ENCODE peak calls at places on chromosomes 3 and 15, in six cellular contexts. F, N, E, C, X and Q are unnamed samples.

GRCh38 chr3:166900866-166901577 is 479.1 kb downstream of the ZBBX start:
- DNase-seq in F (peak), N (no peak), E (no peak), C (no peak), X (no peak), Q (no peak)

GRCh38 chr15:41367418-41367817 is 34.7 kb downstream of the NUSAP1 start:
- DNase-seq in F (no peak), N (no peak), E (no peak), C (no peak), X (no peak), Q (no peak)

GRCh38 chr15:89051875-89052274 is 36.4 kb upstream of the ABHD2 start:
- DNase-seq in F (peak), N (no peak), E (peak), C (no peak), X (peak), Q (peak)

GRCh38 chr3:5013021-5013906 is 34.0 kb downstream of the BHLHE40 start:
- DNase-seq in F (peak), N (no peak), E (peak), C (no peak), X (no peak), Q (peak)

GRCh38 chr15:44099671-44100070 is 95.4 kb downstream of the FRMD5 start:
- DNase-seq in F (no peak), N (no peak), E (peak), C (no peak), X (no peak), Q (no peak)

GRCh38 chr15:63042879-63043340 is 363 bp downstream of the TPM1 start:
- DNase-seq in F (no peak), N (no peak), E (no peak), C (no peak), X (no peak), Q (peak)

GRCh38 chr3:184230081-184230602 is 757 bp downstream of the VWA5B2 start:
- DNase-seq in F (no peak), N (peak), E (no peak), C (no peak), X (no peak), Q (no peak)

GRCh38 chr3:31922962-31923361 is 58.1 kb downstream of the OSBPL10 start:
- DNase-seq in F (no peak), N (no peak), E (no peak), C (no peak), X (no peak), Q (no peak)

GRCh38 chr15:60496853-60497252 is 17.9 kb upstream of the ICE2 start:
- DNase-seq in F (no peak), N (no peak), E (no peak), C (no peak), X (no peak), Q (no peak)

GRCh38 chr3:126034481-126035361 is 49.2 kb downstream of the SLC41A3 start:
- DNase-seq in F (no peak), N (peak), E (peak), C (no peak), X (peak), Q (no peak)

GRCh38 chr3:113103588-113103987 is 107.8 kb upstream of the BOC start:
- DNase-seq in F (no peak), N (no peak), E (no peak), C (no peak), X (no peak), Q (no peak)

GRCh38 chr3:196666001-196666867 is 26.7 kb downstream of the NRROS start:
- DNase-seq in F (peak), N (peak), E (peak), C (peak), X (no peak), Q (peak)

GRCh38 chr3:42403737-42404136 is 6.7 kb downstream of the LYZL4 start:
- DNase-seq in F (no peak), N (no peak), E (no peak), C (no peak), X (no peak), Q (no peak)

GRCh38 chr15:67746022-67746421 is 79.3 kb upstream of the SKOR1 start:
- DNase-seq in F (peak), N (no peak), E (peak), C (no peak), X (peak), Q (no peak)

GRCh38 chr3:99862208-99862607 is 44.5 kb downstream of the CMSS1 start:
- DNase-seq in F (peak), N (no peak), E (peak), C (no peak), X (peak), Q (no peak)

GRCh38 chr15:58244546-58244945 is 106.4 kb downstream of the AQP9 start:
- DNase-seq in F (no peak), N (no peak), E (no peak), C (no peak), X (no peak), Q (no peak)

GRCh38 chr3:109910772-109911171 is 573.4 kb upstream of the DPPA4 start:
- DNase-seq in F (no peak), N (no peak), E (no peak), C (no peak), X (no peak), Q (no peak)

GRCh38 chr15:25710184-25710583 is 152.9 kb downstream of the ATP10A start:
- DNase-seq in F (no peak), N (peak), E (no peak), C (peak), X (peak), Q (peak)

GRCh38 chr15:96338772-96339661 is 8.5 kb downstream of the NR2F2 start:
- DNase-seq in F (peak), N (no peak), E (no peak), C (no peak), X (no peak), Q (peak)

GRCh38 chr15:56194035-56194434 is 49.6 kb downstream of the RFX7 start:
- DNase-seq in F (no peak), N (no peak), E (peak), C (no peak), X (no peak), Q (no peak)

GRCh38 chr3:41000471-41000870 is 198.8 kb upstream of the CTNNB1 start:
- DNase-seq in F (no peak), N (no peak), E (no peak), C (no peak), X (no peak), Q (no peak)

GRCh38 chr3:142894493-142894892 is 5.6 kb upstream of the PCOLCE2 start:
- DNase-seq in F (no peak), N (no peak), E (no peak), C (no peak), X (no peak), Q (no peak)

GRCh38 chr3:61896251-61896650 is 334.9 kb downstream of the PTPRG start:
- DNase-seq in F (no peak), N (no peak), E (no peak), C (no peak), X (no peak), Q (no peak)

GRCh38 chr15:57138260-57138895 is 219.9 kb downstream of the TCF12 start:
- DNase-seq in F (peak), N (no peak), E (peak), C (peak), X (peak), Q (peak)

GRCh38 chr3:39082652-39083313 is 24.6 kb downstream of the GORASP1 start:
- DNase-seq in F (no peak), N (no peak), E (no peak), C (no peak), X (no peak), Q (no peak)

GRCh38 chr3:16334909-16335308 is 69.9 kb downstream of the OXNAD1 start:
- DNase-seq in F (no peak), N (no peak), E (peak), C (no peak), X (no peak), Q (no peak)

GRCh38 chr3:138089091-138089490 is 26.3 kb downstream of the DZIP1L start:
- DNase-seq in F (no peak), N (no peak), E (peak), C (no peak), X (peak), Q (no peak)

GRCh38 chr3:24318668-24319287 is 175.9 kb downstream of the THRB start:
- DNase-seq in F (no peak), N (no peak), E (peak), C (no peak), X (peak), Q (peak)

GRCh38 chr3:54086639-54087405 is 35.5 kb upstream of the CACNA2D3 start:
- DNase-seq in F (no peak), N (no peak), E (no peak), C (no peak), X (no peak), Q (no peak)

GRCh38 chr3:99439892-99440291 is 198.5 kb upstream of the COL8A1 start:
- DNase-seq in F (no peak), N (no peak), E (no peak), C (peak), X (no peak), Q (no peak)

DNA sequence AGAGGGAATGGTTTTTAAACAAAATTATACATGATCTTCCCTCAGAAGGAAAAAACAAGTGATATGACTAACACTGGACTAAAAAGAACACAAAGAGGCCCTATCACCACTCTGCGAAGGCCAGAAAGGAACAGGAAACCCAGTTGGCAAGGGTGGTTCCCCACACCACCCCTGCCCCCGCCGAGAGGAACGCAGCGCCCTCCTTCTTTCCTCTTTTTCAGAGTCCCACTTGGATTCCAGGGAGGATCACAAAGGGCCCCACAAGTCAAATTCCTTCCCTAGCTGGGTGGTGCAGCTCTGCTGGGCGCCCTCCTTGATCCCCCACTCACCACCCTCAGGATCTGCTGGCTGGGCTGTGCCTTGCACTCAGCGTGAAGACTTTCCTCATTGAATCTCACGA is 29.8 kb downstream of the PLA1A start:
- DNase-seq in F (no peak), N (no peak), E (no peak), C (no peak), X (no peak), Q (no peak)
- H3K4me3 ChIP-seq in F (no peak), N (no peak), E (no peak), C (no peak), X (no peak), Q (no peak)

DNA sequence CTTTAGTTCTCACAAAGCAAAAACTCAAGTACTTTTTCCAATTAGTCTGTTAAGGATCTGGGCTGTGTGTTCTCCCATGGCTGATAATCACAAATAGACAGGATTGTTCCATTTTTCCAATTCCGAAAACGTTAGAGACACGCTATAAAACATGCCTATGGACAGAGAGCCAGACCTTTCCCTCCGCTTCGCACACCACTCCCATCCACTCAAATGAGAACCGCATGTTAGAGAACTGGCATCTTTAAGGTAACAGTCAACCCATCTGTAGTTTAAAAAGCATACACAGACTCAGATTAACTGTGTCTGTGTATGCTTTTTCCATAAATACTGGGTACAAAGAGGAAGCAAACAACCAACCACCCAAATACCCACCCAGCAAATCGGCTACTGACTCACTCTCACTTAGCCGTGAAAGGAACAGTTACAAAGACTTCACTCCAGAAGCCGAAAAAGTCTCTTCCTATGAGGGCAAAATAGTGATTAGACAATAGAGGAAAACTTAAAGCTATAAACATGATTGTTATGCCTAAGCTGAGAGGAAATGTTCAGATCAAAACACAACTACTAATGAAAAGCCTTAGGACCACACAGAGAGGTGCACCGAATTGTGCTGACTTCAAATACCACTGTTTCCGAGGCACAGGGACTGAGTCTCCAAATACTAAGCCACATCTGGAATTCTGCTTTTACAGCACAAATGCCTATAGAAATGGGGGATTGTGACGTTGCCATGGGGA is 36.1 kb downstream of the IL17RD start:
- DNase-seq in F (peak), N (no peak), E (no peak), C (no peak), X (no peak), Q (no peak)
- H3K23ac ChIP-seq in F (no peak), N (no peak), E (no peak), C (no peak), X (no peak), Q (peak)

DNA sequence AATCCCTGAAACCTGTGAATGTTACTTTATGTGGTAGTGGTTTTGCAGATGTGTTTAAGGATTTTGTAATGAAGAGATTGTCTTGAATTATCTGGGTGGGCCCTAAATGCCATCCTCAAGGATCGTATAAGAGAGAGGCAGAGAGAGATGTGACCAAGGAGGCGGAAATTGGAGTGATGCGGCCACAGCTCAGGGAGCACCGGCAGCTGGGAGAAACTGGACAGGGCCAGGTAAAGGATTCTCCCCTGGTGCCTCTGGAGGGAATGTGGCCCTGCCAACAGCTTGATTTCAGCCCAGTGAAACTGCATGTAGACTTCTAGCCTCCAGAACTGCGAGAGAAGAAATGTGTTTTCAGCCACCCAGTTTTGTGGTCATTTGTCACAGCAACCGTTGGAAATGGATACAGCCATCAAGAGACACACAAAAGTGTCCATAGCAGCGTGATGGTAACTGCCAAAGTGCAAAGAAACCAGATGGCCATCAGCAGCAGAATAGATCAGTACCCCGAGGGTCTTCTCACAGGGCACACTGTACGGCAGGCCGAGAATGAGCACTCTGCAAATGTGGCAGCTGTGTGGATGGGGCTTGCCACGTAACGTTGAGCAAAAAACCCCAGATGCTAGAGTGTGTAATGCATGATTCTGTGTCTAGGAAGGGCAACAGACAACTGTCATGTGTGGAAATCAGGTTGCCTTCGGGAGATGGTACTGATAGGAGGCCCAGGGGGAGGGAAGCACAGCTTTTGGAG is 12.3 kb downstream of the APBA2 start:
- DNase-seq in F (no peak), N (no peak), E (no peak), C (no peak), X (no peak), Q (no peak)
- H3K4me3 ChIP-seq in F (no peak), N (no peak), E (no peak), C (no peak), X (no peak), Q (no peak)

GRCh38 chr3:176916777-176917176 is 280.5 kb downstream of the TBL1XR1 start:
- DNase-seq in F (no peak), N (peak), E (no peak), C (no peak), X (peak), Q (peak)
- H3K23ac ChIP-seq in F (no peak), N (no peak), E (no peak), C (no peak), X (no peak), Q (no peak)

GRCh38 chr3:63936929-63937328 is 24.7 kb upstream of the SCAANT1 start:
- DNase-seq in F (no peak), N (no peak), E (no peak), C (no peak), X (no peak), Q (no peak)

GRCh38 chr3:63934484-63934883 is 22.3 kb upstream of the SCAANT1 start:
- DNase-seq in F (no peak), N (no peak), E (no peak), C (no peak), X (no peak), Q (no peak)

GRCh38 chr3:63940389-63940757 is 28.2 kb upstream of the SCAANT1 start:
- DNase-seq in F (peak), N (no peak), E (peak), C (no peak), X (peak), Q (no peak)

GRCh38 chr3:63934041-63934440 is 21.9 kb upstream of the SCAANT1 start:
- DNase-seq in F (no peak), N (no peak), E (no peak), C (no peak), X (no peak), Q (no peak)

GRCh38 chr3:63937661-63938651 is 25.8 kb upstream of the SCAANT1 start:
- DNase-seq in F (no peak), N (no peak), E (no peak), C (no peak), X (peak), Q (no peak)
- H3K4me3 ChIP-seq in F (no peak), N (no peak), E (no peak), C (no peak), X (no peak), Q (no peak)

DNA sequence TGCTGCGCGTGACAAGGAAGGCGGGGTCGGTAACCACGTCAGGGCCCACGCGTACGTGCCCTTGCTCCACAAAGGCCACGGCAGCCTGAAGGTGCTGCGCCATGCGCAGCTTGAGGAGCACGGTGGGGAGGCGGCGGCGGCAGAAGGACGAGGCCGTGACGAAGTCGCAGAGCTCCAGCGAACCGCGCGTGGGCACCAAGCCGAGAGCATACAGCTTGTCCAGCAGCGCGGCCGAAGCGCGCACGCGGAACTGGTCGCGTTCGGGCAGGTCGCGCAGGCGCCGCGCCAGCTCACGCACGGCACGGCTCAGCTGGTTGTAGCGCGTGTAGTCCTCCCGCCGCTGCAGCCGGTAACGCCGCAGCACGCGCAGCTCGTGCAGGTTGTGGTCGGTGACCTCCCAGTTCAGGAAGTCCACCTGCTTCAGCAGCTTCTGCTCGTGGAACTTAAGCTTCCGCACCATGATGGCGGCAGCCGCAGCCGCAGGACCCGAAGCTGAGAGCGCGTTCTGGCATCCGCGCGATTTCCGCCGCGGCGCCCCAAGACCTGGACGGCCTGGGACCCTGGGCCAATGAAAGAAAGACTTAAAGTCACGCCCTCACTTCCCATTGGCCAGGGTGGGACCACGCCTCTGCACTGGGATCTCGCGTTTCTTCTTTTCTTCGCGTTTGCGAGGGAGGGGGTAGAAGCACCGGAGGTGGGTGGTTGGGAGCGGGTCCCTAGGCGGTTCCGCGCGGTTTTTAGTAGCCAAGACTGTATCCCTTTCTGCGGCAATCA is at the start of gene IMP3:
- DNase-seq in F (peak), N (peak), E (peak), C (peak), X (peak), Q (peak)
- H3K23ac ChIP-seq in F (peak), N (no peak), E (peak), C (peak), X (no peak), Q (peak)

GRCh38 chr15:31367021-31367729 is 40.5 kb downstream of the KLF13 start:
- DNase-seq in F (no peak), N (no peak), E (no peak), C (no peak), X (no peak), Q (no peak)
- H3K4me3 ChIP-seq in F (no peak), N (no peak), E (no peak), C (no peak), X (no peak), Q (no peak)

GRCh38 chr3:107641572-107642307 is 119.0 kb downstream of the BBX start:
- DNase-seq in F (peak), N (no peak), E (no peak), C (no peak), X (peak), Q (no peak)

GRCh38 chr3:107633327-107634141 is 110.8 kb downstream of the BBX start:
- DNase-seq in F (no peak), N (no peak), E (no peak), C (no peak), X (no peak), Q (no peak)

GRCh38 chr3:107634142-107634489 is 111.4 kb downstream of the BBX start:
- DNase-seq in F (no peak), N (no peak), E (no peak), C (no peak), X (no peak), Q (no peak)

GRCh38 chr3:107632576-107632975 is 109.8 kb downstream of the BBX start:
- DNase-seq in F (no peak), N (no peak), E (no peak), C (no peak), X (no peak), Q (no peak)

GRCh38 chr3:107637416-107638182 is 114.8 kb downstream of the BBX start:
- DNase-seq in F (no peak), N (no peak), E (no peak), C (no peak), X (peak), Q (peak)
- H3K23ac ChIP-seq in F (no peak), N (no peak), E (no peak), C (no peak), X (no peak), Q (no peak)

GRCh38 chr3:14213066-14213774 is 34.6 kb downstream of the LSM3 start:
- DNase-seq in F (no peak), N (no peak), E (no peak), C (no peak), X (no peak), Q (no peak)

GRCh38 chr3:14218355-14218754 is 39.7 kb downstream of the LSM3 start:
- DNase-seq in F (no peak), N (no peak), E (no peak), C (no peak), X (no peak), Q (no peak)

GRCh38 chr3:14212032-14212431 is 33.4 kb downstream of the LSM3 start:
- DNase-seq in F (no peak), N (no peak), E (no peak), C (no peak), X (no peak), Q (no peak)

GRCh38 chr3:14214764-14215163 is 36.1 kb downstream of the LSM3 start:
- DNase-seq in F (no peak), N (no peak), E (no peak), C (no peak), X (no peak), Q (no peak)

GRCh38 chr3:14216257-14217048 is 37.8 kb downstream of the LSM3 start:
- DNase-seq in F (no peak), N (peak), E (no peak), C (peak), X (no peak), Q (peak)
- H3K4me3 ChIP-seq in F (no peak), N (peak), E (no peak), C (no peak), X (no peak), Q (peak)